ENCODE peak calls at places on chromosomes 4 and X, in six cellular contexts. A is stomach, Q is HCT116, C is esophagus muscularis mucosa, P is SK-N-SH, I is endothelial cell of umbilical vein. X is an unnamed sample. For H3K9me3, the result is how much of the 10 kb centered on the place peaks cover.

GRCh38 chr4:53963786-53964185 is 100.6 kb downstream of the CHIC2 start:
- DNase-seq in A (no peak), Q (no peak), C (no peak), P (no peak), I (peak), X (no peak)

GRCh38 chrX:31499120-31499519 is 427.3 kb upstream of the FTHL17 start:
- DNase-seq in A (no peak), Q (no peak), C (no peak), P (no peak), I (peak), X (no peak)

GRCh38 chr4:74133786-74134499 is 24.0 kb upstream of the MTHFD2L start:
- DNase-seq in A (peak), Q (peak), C (no peak), P (peak), I (peak), X (peak)

GRCh38 chrX:41561045-41561444 is 113.9 kb downstream of the NYX start:
- DNase-seq in A (no peak), Q (no peak), C (no peak), P (no peak), I (peak), X (no peak)

GRCh38 chrX:109818921-109819320 is 85.9 kb upstream of the ACSL4 start:
- DNase-seq in A (no peak), Q (no peak), C (no peak), P (no peak), I (no peak), X (no peak)

GRCh38 chrX:72268601-72269365 is 8.3 kb downstream of the RPS4X start:
- DNase-seq in A (no peak), Q (no peak), C (no peak), P (no peak), I (no peak), X (no peak)

GRCh38 chr4:4521069-4521468 is 20.8 kb downstream of the STX18 start:
- DNase-seq in A (no peak), Q (no peak), C (no peak), P (no peak), I (no peak), X (no peak)

GRCh38 chr4:139014391-139015268 is 951 bp upstream of the NOCT start:
- DNase-seq in A (no peak), Q (peak), C (no peak), P (peak), I (peak), X (no peak)

GRCh38 chrX:118177708-118178107 is 61.1 kb upstream of the KLHL13 start:
- DNase-seq in A (no peak), Q (no peak), C (no peak), P (no peak), I (no peak), X (no peak)

GRCh38 chr4:41859106-41859505 is 76.1 kb upstream of the TMEM33 start:
- DNase-seq in A (no peak), Q (no peak), C (no peak), P (no peak), I (no peak), X (no peak)

GRCh38 chrX:68084765-68085164 is 348.5 kb downstream of the OPHN1 start:
- DNase-seq in A (no peak), Q (no peak), C (no peak), P (no peak), I (no peak), X (no peak)

GRCh38 chr4:168859888-168860694 is 150.0 kb downstream of the CBR4 start:
- DNase-seq in A (no peak), Q (no peak), C (no peak), P (no peak), I (no peak), X (no peak)

GRCh38 chrX:10496345-10496965 is 123.9 kb downstream of the MID1 start:
- DNase-seq in A (no peak), Q (no peak), C (no peak), P (peak), I (peak), X (no peak)

GRCh38 chrX:108001218-108001814 is 19.1 kb upstream of the TEX13B start:
- DNase-seq in A (no peak), Q (peak), C (no peak), P (peak), I (peak), X (no peak)

GRCh38 chr4:146550161-146550560 is 28.4 kb upstream of the SLC10A7 start:
- DNase-seq in A (no peak), Q (no peak), C (no peak), P (no peak), I (no peak), X (no peak)

GRCh38 chr4:112881842-112882241 is 167.6 kb upstream of the ANK2 start:
- DNase-seq in A (no peak), Q (no peak), C (no peak), P (no peak), I (no peak), X (no peak)

GRCh38 chrX:138191998-138192397 is 519.5 kb downstream of the FGF13 start:
- DNase-seq in A (no peak), Q (no peak), C (no peak), P (peak), I (no peak), X (no peak)

GRCh38 chr4:140609548-140610425 is 41.0 kb upstream of the UCP1 start:
- DNase-seq in A (no peak), Q (peak), C (no peak), P (peak), I (peak), X (no peak)

GRCh38 chr4:129092636-129093172 is 635 bp downstream of the SCLT1 start:
- DNase-seq in A (no peak), Q (no peak), C (no peak), P (no peak), I (no peak), X (no peak)

GRCh38 chrX:133215747-133216146 is 2.4 kb downstream of the TFDP3 start:
- DNase-seq in A (no peak), Q (no peak), C (no peak), P (peak), I (no peak), X (peak)

GRCh38 chr4:174563399-174563798 is 41.1 kb upstream of the HPGD start:
- DNase-seq in A (no peak), Q (no peak), C (no peak), P (no peak), I (no peak), X (no peak)

GRCh38 chr4:72970756-72971155 is 98.8 kb downstream of the COX18 start:
- DNase-seq in A (no peak), Q (no peak), C (no peak), P (no peak), I (no peak), X (no peak)

GRCh38 chr4:72977936-72978485 is 91.5 kb downstream of the COX18 start:
- DNase-seq in A (no peak), Q (no peak), C (no peak), P (no peak), I (no peak), X (no peak)

GRCh38 chr4:72971572-72971971 is 97.9 kb downstream of the COX18 start:
- DNase-seq in A (no peak), Q (no peak), C (no peak), P (no peak), I (peak), X (no peak)

GRCh38 chr4:72975488-72975784 is 94.1 kb downstream of the COX18 start:
- DNase-seq in A (no peak), Q (no peak), C (no peak), P (no peak), I (no peak), X (no peak)

DNA sequence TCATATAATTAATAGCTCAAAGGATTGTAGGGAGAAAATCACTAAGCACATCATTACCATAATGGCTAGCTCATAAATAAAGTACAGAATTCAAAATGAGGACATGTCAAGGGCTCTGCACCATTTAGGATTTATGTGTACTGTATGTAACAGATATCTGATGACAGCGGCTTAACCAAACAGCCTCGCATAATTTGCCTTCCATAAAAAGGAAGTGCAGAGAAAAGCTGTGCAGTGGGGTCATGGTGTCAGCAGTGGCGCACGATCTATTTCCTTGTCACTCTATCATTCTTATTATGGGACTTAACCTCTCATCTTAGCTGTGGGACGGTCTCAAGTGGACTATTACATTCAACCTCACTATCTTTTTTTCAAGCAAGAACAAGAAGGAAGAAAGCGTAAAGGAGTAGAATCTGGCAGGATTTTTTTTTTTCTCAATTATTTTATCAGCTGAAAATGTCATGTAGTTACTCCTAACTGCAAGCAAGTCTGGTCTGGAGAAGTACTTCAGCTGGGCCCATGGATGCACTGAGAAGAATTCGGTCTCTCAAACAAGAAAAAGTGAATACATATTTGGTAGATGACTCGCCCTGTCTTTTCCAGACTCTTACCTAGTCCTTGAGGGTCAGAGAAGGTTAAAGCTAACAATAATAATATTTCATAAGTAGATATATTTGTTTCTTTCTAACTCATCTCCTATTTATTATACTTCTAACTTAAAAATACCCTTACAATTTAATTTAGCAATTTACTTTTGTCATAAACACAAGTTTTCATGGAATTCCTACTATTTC is 94.6 kb downstream of the COX18 start:
- DNase-seq in A (no peak), Q (no peak), C (no peak), P (no peak), I (peak), X (no peak)
- TF ChIP-seq POLR2AphosphoS5 in A (no peak), Q (no peak), C (no peak), P (no peak), I (peak), X (no peak)

GRCh38 chr4:453267-453666 is 45.7 kb downstream of the ZNF721 start:
- DNase-seq in A (no peak), Q (no peak), C (no peak), P (no peak), I (no peak), X (no peak)
- H3K9me3 ChIP-seq in A (half or more), Q (under half), C (half or more), P (under half), I (under half), X (half or more)

GRCh38 chr4:185712350-185713024 is 99.5 kb downstream of the SORBS2 start:
- DNase-seq in A (no peak), Q (no peak), C (no peak), P (no peak), I (no peak), X (no peak)

GRCh38 chr4:185709802-185710486 is 102.0 kb downstream of the SORBS2 start:
- DNase-seq in A (no peak), Q (no peak), C (no peak), P (no peak), I (no peak), X (no peak)

GRCh38 chr4:185711764-185712163 is 100.2 kb downstream of the SORBS2 start:
- DNase-seq in A (no peak), Q (no peak), C (no peak), P (no peak), I (peak), X (no peak)

GRCh38 chr4:185710487-185710995 is 101.5 kb downstream of the SORBS2 start:
- DNase-seq in A (no peak), Q (no peak), C (no peak), P (no peak), I (no peak), X (no peak)

GRCh38 chr4:185708348-185708747 is 103.6 kb downstream of the SORBS2 start:
- DNase-seq in A (no peak), Q (no peak), C (no peak), P (no peak), I (peak), X (no peak)
- TF ChIP-seq POLR2AphosphoS5 in A (peak), Q (no peak), C (no peak), P (no peak), I (no peak), X (no peak)

GRCh38 chrX:145729635-145730034 is 88.0 kb upstream of the SLITRK2 start:
- DNase-seq in A (no peak), Q (no peak), C (no peak), P (no peak), I (no peak), X (no peak)

GRCh38 chrX:145727476-145727875 is 90.2 kb upstream of the SLITRK2 start:
- DNase-seq in A (no peak), Q (no peak), C (no peak), P (no peak), I (no peak), X (no peak)
- H3K9me3 ChIP-seq in A (under half), Q (under half), C (under half), P (under half), I (under half), X (under half)

GRCh38 chrX:43661521-43662240 is 5.6 kb downstream of the MAOA start:
- DNase-seq in A (no peak), Q (no peak), C (no peak), P (no peak), I (no peak), X (no peak)
- TF ChIP-seq POLR2AphosphoS5 in A (peak), Q (no peak), C (no peak), P (no peak), I (no peak), X (no peak)